ENCODE peak calls at places on chromosome 1, in four cellular contexts. D is K562, A is H1, E is GM12878. P is an unnamed sample.

GRCh38 chr1:62508187-62508758 is 71.4 kb downstream of the USP1 start:
- DNase-seq in D (peak; percentile 12), A (no peak), E (peak; percentile 9), P (peak; percentile 33)

GRCh38 chr1:28865997-28866650 is 48.2 kb upstream of the EPB41 start:
- DNase-seq in D (no peak), A (no peak), E (no peak), P (no peak)

GRCh38 chr1:63592536-63593302 is 492 bp upstream of the PGM1 start:
- DNase-seq in D (no peak), A (no peak), E (peak; percentile 20), P (no peak)

GRCh38 chr1:16207318-16208269 is 4.9 kb downstream of the ARHGEF19 start:
- DNase-seq in D (peak; percentile 45), A (peak; percentile 63), E (no peak), P (no peak)

GRCh38 chr1:117318456-117318855 is 48.8 kb upstream of the MAN1A2 start:
- DNase-seq in D (no peak), A (no peak), E (no peak), P (no peak)

GRCh38 chr1:175206687-175207086 is 14.1 kb upstream of the KIAA0040 start:
- DNase-seq in D (no peak), A (no peak), E (no peak), P (no peak)

GRCh38 chr1:111789666-111790316 is 34.1 kb downstream of the DDX20 start:
- DNase-seq in D (no peak), A (no peak), E (no peak), P (no peak)

GRCh38 chr1:156295391-156295947 is at the start of gene GLMP:
- DNase-seq in D (peak; percentile 85), A (peak; percentile 70), E (no peak), P (peak; percentile 37)

GRCh38 chr1:204342310-204342709 is 17.4 kb downstream of the PLEKHA6 start:
- DNase-seq in D (no peak), A (no peak), E (no peak), P (no peak)

DNA sequence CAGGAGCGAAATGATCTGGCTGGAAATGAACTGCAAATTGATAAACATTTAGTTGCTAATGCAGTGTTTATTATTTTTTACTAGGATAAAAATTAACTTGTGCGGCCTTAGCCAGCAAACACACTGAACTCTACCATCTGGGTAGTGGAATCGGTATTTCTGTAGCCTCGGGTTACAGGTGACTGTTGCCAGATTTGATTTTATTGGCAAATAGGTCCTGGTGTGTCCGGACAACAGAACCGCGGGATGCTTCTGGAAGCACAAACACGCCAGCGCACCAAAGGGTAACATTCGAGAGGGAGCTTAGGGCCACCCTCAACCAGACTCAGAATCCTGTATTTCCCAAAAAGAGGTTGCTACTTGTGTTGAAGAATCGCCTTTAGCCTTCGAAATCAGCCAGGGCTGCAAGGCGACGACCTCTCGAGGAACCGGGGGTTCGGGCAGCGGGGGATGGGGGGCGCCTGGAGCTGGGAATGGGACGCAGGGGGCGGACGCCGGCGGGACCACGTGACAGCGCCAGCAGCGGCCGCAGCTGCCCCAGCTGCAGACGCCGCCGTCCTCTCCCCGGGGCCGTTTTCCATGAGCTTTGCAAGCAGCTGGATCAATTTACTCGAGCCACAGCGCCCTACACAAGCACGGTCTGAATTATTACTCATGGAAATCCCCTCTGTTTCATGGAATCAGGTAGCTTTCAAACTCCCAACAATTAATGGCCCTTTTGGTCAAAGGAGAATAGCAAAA is 158.8 kb downstream of the TOMM20 start:
- DNase-seq in D (no peak), A (peak; percentile 82), E (no peak), P (no peak)
- TF ChIP-seq SRF in D (no peak), A (no peak), E (no peak), P (no peak)

DNA sequence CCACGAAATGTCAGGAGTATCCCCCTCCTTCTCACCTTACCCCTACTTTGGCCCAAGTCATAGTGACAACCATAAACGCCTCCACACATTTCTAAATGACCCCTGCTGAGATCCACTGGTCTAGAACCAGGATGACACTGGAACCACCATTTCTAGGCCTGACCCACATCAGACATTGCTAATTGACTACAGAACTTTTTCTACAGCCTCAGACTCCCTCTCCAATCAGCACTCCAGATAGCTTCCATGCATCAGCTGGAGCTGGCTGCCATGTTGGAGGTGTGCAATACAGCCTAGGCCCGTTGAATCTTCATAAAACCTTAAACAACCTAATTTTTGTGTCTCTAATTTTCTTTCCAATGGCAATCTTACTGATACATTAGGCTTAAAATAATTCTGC is 18.6 kb downstream of the TCEA3 start:
- DNase-seq in D (no peak), A (no peak), E (no peak), P (no peak)
- TF ChIP-seq SRF in D (no peak), A (no peak), E (no peak), P (no peak)

DNA sequence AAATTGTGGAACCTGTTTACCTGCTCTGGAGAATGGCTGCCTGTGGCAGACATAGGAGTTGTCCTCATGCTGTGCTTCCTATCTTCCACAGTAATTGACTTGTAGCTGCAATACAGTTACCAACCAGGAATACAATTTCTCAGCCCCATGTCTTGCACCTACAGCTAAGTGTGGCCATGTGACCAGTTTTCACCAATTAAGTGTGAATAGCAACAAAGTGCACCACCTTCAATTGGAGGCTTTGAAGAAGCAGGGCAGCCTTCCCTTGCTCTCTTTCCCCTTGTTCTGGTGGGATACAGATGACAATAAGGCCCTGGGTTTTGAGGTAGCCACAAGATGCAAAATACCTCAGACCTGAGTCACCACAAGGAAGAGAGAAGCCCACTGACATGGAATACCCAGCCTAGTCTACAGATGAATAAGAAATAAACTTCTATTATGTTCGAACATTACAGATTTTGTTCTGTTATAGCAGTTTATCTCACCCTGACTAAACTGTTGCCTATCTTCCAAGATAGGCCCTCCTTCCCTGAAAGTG is 70.2 kb upstream of the S1PR1 start:
- DNase-seq in D (no peak), A (no peak), E (no peak), P (no peak)
- TF ChIP-seq SRF in D (no peak), A (no peak), E (no peak), P (no peak)

GRCh38 chr1:97337250-97338030 is 583.4 kb downstream of the DPYD start:
- DNase-seq in D (no peak), A (no peak), E (no peak), P (no peak)
- TF ChIP-seq SRF in D (no peak), A (no peak), E (no peak), P (no peak)

GRCh38 chr1:47893412-47893811 is 103.8 kb downstream of the TRABD2B start:
- DNase-seq in D (no peak), A (no peak), E (no peak), P (no peak)
- TF ChIP-seq SRF in D (no peak), A (no peak), E (no peak), P (no peak)

DNA sequence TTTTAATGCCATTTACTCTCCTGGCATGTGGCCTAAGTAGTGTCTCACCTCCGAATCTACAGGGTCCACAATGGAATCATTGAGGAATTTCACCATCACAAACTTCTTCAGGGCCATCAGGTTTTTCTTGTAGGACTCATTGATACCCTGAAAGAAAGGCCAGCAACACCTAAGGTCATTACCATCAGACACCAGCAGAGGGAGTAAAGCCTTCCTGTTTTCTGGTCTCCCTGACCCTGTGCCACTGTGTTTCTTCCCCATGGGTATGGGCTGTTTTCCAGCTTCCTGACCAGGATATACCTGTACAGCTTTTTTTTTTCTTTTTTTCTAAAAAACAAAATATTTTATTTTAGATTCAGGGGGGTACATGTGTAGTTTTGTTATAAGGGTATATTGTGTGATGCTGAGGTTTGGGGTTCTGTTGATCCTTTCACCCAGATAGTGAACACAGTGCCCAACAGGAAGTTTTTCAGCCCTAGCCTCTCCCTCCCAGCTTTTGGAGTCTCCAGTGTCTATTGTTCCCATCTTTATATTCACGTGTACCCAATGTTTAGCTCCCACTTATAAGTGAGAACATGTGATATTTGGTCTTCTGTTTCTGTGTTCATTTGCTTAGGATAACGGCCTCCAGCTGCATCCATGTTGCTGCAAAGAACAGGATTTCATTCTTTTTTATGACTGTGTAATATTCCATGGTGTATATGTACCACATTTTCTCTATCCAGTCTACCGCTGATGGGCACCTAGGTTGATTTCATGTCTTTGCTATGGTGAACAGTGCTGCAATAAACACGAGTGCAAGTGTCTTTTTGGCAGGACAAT is 18.3 kb downstream of the PPT1 start:
- DNase-seq in D (peak; percentile 73), A (peak; percentile 79), E (no peak), P (peak; percentile 41)
- TF ChIP-seq SRF in D (no peak), A (no peak), E (no peak), P (no peak)

GRCh38 chr1:7469255-7469938 is 301.7 kb upstream of the VAMP3 start:
- DNase-seq in D (no peak), A (no peak), E (no peak), P (no peak)
- TF ChIP-seq SRF in D (no peak), A (no peak), E (no peak), P (no peak)

GRCh38 chr1:7873801-7874795 is 21.2 kb upstream of the UTS2 start:
- DNase-seq in D (no peak), A (no peak), E (no peak), P (no peak)

GRCh38 chr1:7884757-7885156 is 31.9 kb upstream of the UTS2 start:
- DNase-seq in D (no peak), A (no peak), E (no peak), P (no peak)

GRCh38 chr1:7878027-7878426 is 25.2 kb upstream of the UTS2 start:
- DNase-seq in D (no peak), A (no peak), E (no peak), P (no peak)

DNA sequence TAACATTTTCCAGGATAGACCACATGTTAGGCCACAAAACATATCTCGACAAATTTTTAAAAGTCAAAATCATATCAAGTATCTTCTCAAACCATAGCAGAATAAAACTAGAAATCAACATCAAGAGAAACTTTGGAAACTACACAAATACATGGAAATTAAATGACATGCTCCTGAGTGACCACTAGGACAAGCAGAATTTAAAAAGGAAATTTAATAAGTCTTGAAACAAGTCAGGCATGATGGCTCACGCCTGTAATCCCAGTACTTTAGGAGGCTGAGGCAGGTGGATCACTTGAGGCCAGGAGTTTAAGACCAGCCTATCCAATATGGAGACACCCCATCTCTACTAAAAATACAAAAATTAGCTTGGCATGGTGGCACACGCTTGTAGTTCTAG is 26.4 kb upstream of the UTS2 start:
- DNase-seq in D (no peak), A (no peak), E (no peak), P (no peak)
- TF ChIP-seq SRF in D (no peak), A (no peak), E (no peak), P (no peak)

DNA sequence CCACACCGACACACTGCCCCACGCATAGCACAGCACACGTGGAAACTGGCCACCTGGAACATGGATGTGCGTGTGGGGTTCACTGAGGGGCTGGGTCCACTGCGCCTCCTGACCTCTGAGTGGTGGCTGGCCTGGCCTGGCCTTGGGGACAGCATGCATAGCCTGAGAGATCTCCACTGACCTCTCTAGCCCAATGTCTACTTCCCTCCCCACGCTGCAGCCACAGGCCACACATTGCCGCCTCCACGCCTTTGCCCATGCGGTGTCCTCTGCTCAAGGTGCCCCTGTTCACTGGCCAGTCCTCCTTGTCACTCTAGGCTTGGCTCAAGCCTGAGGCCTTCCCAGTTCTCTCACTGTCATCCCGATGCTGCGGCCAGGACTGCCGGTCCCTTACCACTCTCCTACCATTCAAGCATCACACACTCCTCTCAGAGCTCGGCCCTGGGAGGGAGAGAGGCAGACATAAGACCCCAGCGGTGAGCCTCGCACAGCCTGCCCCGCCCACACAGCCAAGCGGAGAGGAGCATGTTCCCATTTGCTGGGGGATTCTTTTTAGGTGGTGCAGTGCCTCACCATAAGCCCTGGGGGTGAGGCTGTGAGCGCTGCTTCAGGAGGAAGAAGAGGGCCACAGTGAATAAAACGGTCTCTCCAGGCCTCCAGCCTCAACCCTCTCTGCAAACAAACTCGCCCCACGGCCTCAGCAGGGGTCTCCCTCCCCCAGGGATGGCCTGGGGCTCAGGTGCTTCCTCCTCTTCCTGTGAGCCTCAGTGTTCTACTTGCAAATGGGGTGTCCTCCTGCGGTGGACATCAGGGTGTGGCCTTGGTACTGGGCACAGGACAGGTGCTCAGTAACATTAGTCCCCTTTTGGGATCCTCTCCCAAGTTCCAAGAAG is 80.8 kb downstream of the DMRTB1 start:
- DNase-seq in D (no peak), A (no peak), E (no peak), P (no peak)
- TF ChIP-seq SRF in D (no peak), A (no peak), E (no peak), P (no peak)